ENCODE peak calls at places on chromosome 18, in five cellular contexts. One of them, this sample, is unnamed.

GRCh38 chr18:22250026-22250425 is 80.6 kb downstream of the GATA6 start:
- DNase-seq in EH: no peak
- DNase-seq in naive B cell: no peak
- DNase-seq in AG09319: no peak
- DNase-seq in progenitor cell of endocrine pancreas: no peak
- DNase-seq in this sample: no peak

GRCh38 chr18:32549248-32549842 is 78.7 kb upstream of the GAREM1 start:
- DNase-seq in naive B cell: peak; percentile 3
- DNase-seq in progenitor cell of endocrine pancreas: peak; percentile 29
- DNase-seq in AG09319: no peak
- DNase-seq in EH: peak; percentile 1
- DNase-seq in this sample: no peak

GRCh38 chr18:64044616-64045015 is 74.7 kb downstream of the SERPINB8 start:
- DNase-seq in EH: no peak
- DNase-seq in naive B cell: no peak
- DNase-seq in AG09319: no peak
- DNase-seq in progenitor cell of endocrine pancreas: no peak
- DNase-seq in this sample: no peak

GRCh38 chr18:60838677-60839076 is 466.1 kb upstream of the MC4R start:
- DNase-seq in naive B cell: no peak
- DNase-seq in EH: no peak
- DNase-seq in progenitor cell of endocrine pancreas: no peak
- DNase-seq in AG09319: no peak
- DNase-seq in this sample: peak; percentile 59

GRCh38 chr18:77081387-77081773 is 51.2 kb downstream of the MBP start:
- DNase-seq in AG09319: peak; percentile 27
- DNase-seq in naive B cell: no peak
- DNase-seq in EH: peak; percentile 90
- DNase-seq in progenitor cell of endocrine pancreas: no peak
- DNase-seq in this sample: no peak

GRCh38 chr18:79380816-79381806 is 14.6 kb upstream of the NFATC1 start:
- DNase-seq in naive B cell: peak; percentile 66
- DNase-seq in progenitor cell of endocrine pancreas: peak; percentile 80
- DNase-seq in EH: peak; percentile 59
- DNase-seq in AG09319: no peak
- DNase-seq in this sample: no peak

GRCh38 chr18:70454705-70455322 is 166.0 kb downstream of the SOCS6 start:
- DNase-seq in naive B cell: no peak
- DNase-seq in progenitor cell of endocrine pancreas: peak; percentile 32
- DNase-seq in EH: peak; percentile 71
- DNase-seq in AG09319: peak; percentile 24
- DNase-seq in this sample: no peak

GRCh38 chr18:31402026-31402373 is 25.4 kb downstream of the DSG4 start:
- DNase-seq in EH: no peak
- DNase-seq in naive B cell: no peak
- DNase-seq in progenitor cell of endocrine pancreas: no peak
- DNase-seq in AG09319: no peak
- DNase-seq in this sample: no peak

GRCh38 chr18:75070625-75071483 is 138.1 kb downstream of the PTGR3 start:
- DNase-seq in progenitor cell of endocrine pancreas: no peak
- DNase-seq in AG09319: peak; percentile 4
- DNase-seq in naive B cell: peak; percentile 40
- DNase-seq in EH: peak; percentile 72
- DNase-seq in this sample: peak; percentile 94

GRCh38 chr18:33116376-33116775 is 324.1 kb downstream of the CCDC178 start:
- DNase-seq in AG09319: no peak
- DNase-seq in EH: no peak
- DNase-seq in naive B cell: no peak
- DNase-seq in progenitor cell of endocrine pancreas: no peak
- DNase-seq in this sample: peak; percentile 11

GRCh38 chr18:11324956-11325873 is 175.8 kb upstream of the PIEZO2 start:
- DNase-seq in AG09319: no peak
- DNase-seq in progenitor cell of endocrine pancreas: no peak
- DNase-seq in naive B cell: no peak
- DNase-seq in EH: peak; percentile 93
- DNase-seq in this sample: no peak

GRCh38 chr18:11163668-11164067 is 14.3 kb upstream of the PIEZO2 start:
- DNase-seq in EH: no peak
- DNase-seq in progenitor cell of endocrine pancreas: no peak
- DNase-seq in naive B cell: no peak
- DNase-seq in AG09319: no peak
- DNase-seq in this sample: no peak

GRCh38 chr18:62860062-62860461 is 144.7 kb downstream of the PHLPP1 start:
- DNase-seq in EH: no peak
- DNase-seq in naive B cell: no peak
- DNase-seq in AG09319: no peak
- DNase-seq in progenitor cell of endocrine pancreas: no peak
- DNase-seq in this sample: no peak

GRCh38 chr18:46538376-46538775 is 118.6 kb downstream of the LOXHD1 start:
- DNase-seq in progenitor cell of endocrine pancreas: no peak
- DNase-seq in EH: no peak
- DNase-seq in AG09319: no peak
- DNase-seq in naive B cell: no peak
- DNase-seq in this sample: no peak

GRCh38 chr18:22879279-22879678 is 53.8 kb upstream of the RBBP8 start:
- DNase-seq in naive B cell: no peak
- DNase-seq in EH: no peak
- DNase-seq in AG09319: no peak
- DNase-seq in progenitor cell of endocrine pancreas: no peak
- DNase-seq in this sample: no peak

GRCh38 chr18:323253-323622 is 55.4 kb upstream of the THOC1 start:
- DNase-seq in AG09319: no peak
- DNase-seq in naive B cell: no peak
- DNase-seq in progenitor cell of endocrine pancreas: no peak
- DNase-seq in EH: peak; percentile 62
- DNase-seq in this sample: no peak

GRCh38 chr18:32086866-32087265 is 4.8 kb upstream of the RNF138 start:
- DNase-seq in AG09319: no peak
- DNase-seq in EH: peak; percentile 35
- DNase-seq in naive B cell: no peak
- DNase-seq in progenitor cell of endocrine pancreas: no peak
- DNase-seq in this sample: peak; percentile 75

GRCh38 chr18:48875942-48876511 is 74.7 kb downstream of the SMAD7 start:
- DNase-seq in naive B cell: no peak
- DNase-seq in progenitor cell of endocrine pancreas: no peak
- DNase-seq in EH: no peak
- DNase-seq in AG09319: no peak
- DNase-seq in this sample: no peak

GRCh38 chr18:62485684-62486083 is 37.1 kb upstream of the ZCCHC2 start:
- DNase-seq in progenitor cell of endocrine pancreas: no peak
- DNase-seq in naive B cell: no peak
- DNase-seq in AG09319: no peak
- DNase-seq in EH: peak; percentile 76
- DNase-seq in this sample: peak; percentile 97

GRCh38 chr18:48027401-48027931 is 97.0 kb upstream of the SMAD2 start:
- DNase-seq in progenitor cell of endocrine pancreas: no peak
- DNase-seq in EH: no peak
- DNase-seq in AG09319: no peak
- DNase-seq in naive B cell: no peak
- DNase-seq in this sample: no peak

GRCh38 chr18:11259421-11259820 is 110.1 kb upstream of the PIEZO2 start:
- DNase-seq in naive B cell: no peak
- DNase-seq in progenitor cell of endocrine pancreas: no peak
- DNase-seq in EH: peak; percentile 16
- DNase-seq in AG09319: no peak
- DNase-seq in this sample: no peak

GRCh38 chr18:59993560-59993959 is 93.8 kb downstream of the PMAIP1 start:
- DNase-seq in progenitor cell of endocrine pancreas: no peak
- DNase-seq in naive B cell: no peak
- DNase-seq in AG09319: no peak
- DNase-seq in EH: no peak
- DNase-seq in this sample: peak; percentile 47

This sample was measured in foreskin keratinocyte.